ENCODE peak calls at places on chromosomes 11 and 22, in nine cellular contexts. One of them, this sample, is unnamed.
A peak's percentile ranks its signal among the peaks of the same experiment; 100 is the strongest.

GRCh38 chr11:37557990-37558389 is 960.0 kb upstream of the RAG2 start:
- DNase-seq in CD8-positive, alpha-beta memory T cell: no peak
- DNase-seq in CD4-positive, alpha-beta memory T cell: no peak
- DNase-seq in NCI-H2227 treated with DMSO at 0.1 percent for 48 hours: no peak
- DNase-seq in neural crest cell: no peak
- DNase-seq in NCI-H460: no peak
- DNase-seq in endodermal cell: no peak
- DNase-seq in BJ: no peak
- DNase-seq in activated gamma-delta T cell treated with Interleukin-2 at 50 U/mL for 16 hours: no peak
- DNase-seq in this sample: no peak

GRCh38 chr11:77175869-77176539 is 48.0 kb downstream of the MYO7A start:
- DNase-seq in CD8-positive, alpha-beta memory T cell: no peak
- DNase-seq in CD4-positive, alpha-beta memory T cell: no peak
- DNase-seq in NCI-H2227 treated with DMSO at 0.1 percent for 48 hours: no peak
- DNase-seq in neural crest cell: peak; percentile 21
- DNase-seq in NCI-H460: no peak
- DNase-seq in endodermal cell: peak; percentile 88
- DNase-seq in BJ: no peak
- DNase-seq in activated gamma-delta T cell treated with Interleukin-2 at 50 U/mL for 16 hours: no peak
- DNase-seq in this sample: no peak

GRCh38 chr22:49968831-49969661 is 8.5 kb downstream of the PIM3 start:
- DNase-seq in CD8-positive, alpha-beta memory T cell: no peak
- DNase-seq in CD4-positive, alpha-beta memory T cell: no peak
- DNase-seq in NCI-H2227 treated with DMSO at 0.1 percent for 48 hours: no peak
- DNase-seq in neural crest cell: peak; percentile 2
- DNase-seq in NCI-H460: no peak
- DNase-seq in endodermal cell: peak; percentile 53
- DNase-seq in BJ: no peak
- DNase-seq in activated gamma-delta T cell treated with Interleukin-2 at 50 U/mL for 16 hours: peak; percentile 3
- DNase-seq in this sample: peak; percentile 37

GRCh38 chr11:62918531-62918930 is 2.6 kb downstream of the CHRM1 start:
- DNase-seq in CD8-positive, alpha-beta memory T cell: no peak
- DNase-seq in CD4-positive, alpha-beta memory T cell: no peak
- DNase-seq in NCI-H2227 treated with DMSO at 0.1 percent for 48 hours: no peak
- DNase-seq in neural crest cell: no peak
- DNase-seq in NCI-H460: no peak
- DNase-seq in endodermal cell: no peak
- DNase-seq in BJ: no peak
- DNase-seq in activated gamma-delta T cell treated with Interleukin-2 at 50 U/mL for 16 hours: no peak
- DNase-seq in this sample: no peak

GRCh38 chr11:46338988-46339666 is 8.1 kb upstream of the DGKZ start:
- DNase-seq in CD8-positive, alpha-beta memory T cell: no peak
- DNase-seq in CD4-positive, alpha-beta memory T cell: no peak
- DNase-seq in NCI-H2227 treated with DMSO at 0.1 percent for 48 hours: peak; percentile 72
- DNase-seq in neural crest cell: no peak
- DNase-seq in NCI-H460: no peak
- DNase-seq in endodermal cell: peak; percentile 91
- DNase-seq in BJ: no peak
- DNase-seq in activated gamma-delta T cell treated with Interleukin-2 at 50 U/mL for 16 hours: no peak
- DNase-seq in this sample: no peak

GRCh38 chr22:41217553-41218157 is 12.5 kb downstream of the L3MBTL2 start:
- DNase-seq in CD8-positive, alpha-beta memory T cell: no peak
- DNase-seq in CD4-positive, alpha-beta memory T cell: no peak
- DNase-seq in NCI-H2227 treated with DMSO at 0.1 percent for 48 hours: no peak
- DNase-seq in neural crest cell: peak; percentile 50
- DNase-seq in NCI-H460: peak; percentile 56
- DNase-seq in endodermal cell: peak; percentile 62
- DNase-seq in BJ: peak; percentile 62
- DNase-seq in activated gamma-delta T cell treated with Interleukin-2 at 50 U/mL for 16 hours: no peak
- DNase-seq in this sample: no peak

GRCh38 chr11:50075856-50076255 is 43.2 kb downstream of the OR4C45 start:
- DNase-seq in CD8-positive, alpha-beta memory T cell: no peak
- DNase-seq in CD4-positive, alpha-beta memory T cell: no peak
- DNase-seq in NCI-H2227 treated with DMSO at 0.1 percent for 48 hours: no peak
- DNase-seq in neural crest cell: no peak
- DNase-seq in NCI-H460: no peak
- DNase-seq in endodermal cell: no peak
- DNase-seq in BJ: no peak
- DNase-seq in activated gamma-delta T cell treated with Interleukin-2 at 50 U/mL for 16 hours: no peak
- DNase-seq in this sample: no peak

GRCh38 chr11:2883717-2884423 is 1.7 kb downstream of the CDKN1C start:
- DNase-seq in CD8-positive, alpha-beta memory T cell: no peak
- DNase-seq in CD4-positive, alpha-beta memory T cell: no peak
- DNase-seq in NCI-H2227 treated with DMSO at 0.1 percent for 48 hours: peak; percentile 18
- DNase-seq in neural crest cell: no peak
- DNase-seq in NCI-H460: no peak
- DNase-seq in endodermal cell: peak; percentile 76
- DNase-seq in BJ: no peak
- DNase-seq in activated gamma-delta T cell treated with Interleukin-2 at 50 U/mL for 16 hours: no peak
- DNase-seq in this sample: no peak

GRCh38 chr11:5967708-5968107 is 586 bp downstream of the OR56A5 start:
- DNase-seq in CD8-positive, alpha-beta memory T cell: no peak
- DNase-seq in CD4-positive, alpha-beta memory T cell: no peak
- DNase-seq in NCI-H2227 treated with DMSO at 0.1 percent for 48 hours: no peak
- DNase-seq in neural crest cell: no peak
- DNase-seq in NCI-H460: no peak
- DNase-seq in endodermal cell: no peak
- DNase-seq in BJ: no peak
- DNase-seq in activated gamma-delta T cell treated with Interleukin-2 at 50 U/mL for 16 hours: no peak
- DNase-seq in this sample: no peak

GRCh38 chr11:1545432-1545831 is 26.6 kb downstream of the DUSP8 start:
- DNase-seq in CD8-positive, alpha-beta memory T cell: no peak
- DNase-seq in CD4-positive, alpha-beta memory T cell: no peak
- DNase-seq in NCI-H2227 treated with DMSO at 0.1 percent for 48 hours: no peak
- DNase-seq in neural crest cell: no peak
- DNase-seq in NCI-H460: no peak
- DNase-seq in endodermal cell: no peak
- DNase-seq in BJ: no peak
- DNase-seq in activated gamma-delta T cell treated with Interleukin-2 at 50 U/mL for 16 hours: no peak
- DNase-seq in this sample: no peak

GRCh38 chr11:65529475-65530156 is 4.7 kb downstream of the SCYL1 start:
- DNase-seq in CD8-positive, alpha-beta memory T cell: no peak
- DNase-seq in CD4-positive, alpha-beta memory T cell: no peak
- DNase-seq in NCI-H2227 treated with DMSO at 0.1 percent for 48 hours: no peak
- DNase-seq in neural crest cell: no peak
- DNase-seq in NCI-H460: no peak
- DNase-seq in endodermal cell: no peak
- DNase-seq in BJ: no peak
- DNase-seq in activated gamma-delta T cell treated with Interleukin-2 at 50 U/mL for 16 hours: no peak
- DNase-seq in this sample: no peak

GRCh38 chr22:36467946-36468345 is 13.5 kb downstream of the TXN2 start:
- DNase-seq in CD8-positive, alpha-beta memory T cell: no peak
- DNase-seq in CD4-positive, alpha-beta memory T cell: no peak
- DNase-seq in NCI-H2227 treated with DMSO at 0.1 percent for 48 hours: no peak
- DNase-seq in neural crest cell: no peak
- DNase-seq in NCI-H460: no peak
- DNase-seq in endodermal cell: no peak
- DNase-seq in BJ: peak; percentile 60
- DNase-seq in activated gamma-delta T cell treated with Interleukin-2 at 50 U/mL for 16 hours: no peak
- DNase-seq in this sample: no peak

GRCh38 chr22:46368422-46368821 is 32.9 kb downstream of the TRMU start:
- DNase-seq in CD8-positive, alpha-beta memory T cell: no peak
- DNase-seq in CD4-positive, alpha-beta memory T cell: no peak
- DNase-seq in NCI-H2227 treated with DMSO at 0.1 percent for 48 hours: no peak
- DNase-seq in neural crest cell: no peak
- DNase-seq in NCI-H460: no peak
- DNase-seq in endodermal cell: no peak
- DNase-seq in BJ: no peak
- DNase-seq in activated gamma-delta T cell treated with Interleukin-2 at 50 U/mL for 16 hours: no peak
- DNase-seq in this sample: peak; percentile 30

GRCh38 chr11:134037093-134037908 is 31.6 kb upstream of the JAM3 start:
- DNase-seq in CD8-positive, alpha-beta memory T cell: peak; percentile 58
- DNase-seq in CD4-positive, alpha-beta memory T cell: peak; percentile 50
- DNase-seq in NCI-H2227 treated with DMSO at 0.1 percent for 48 hours: peak; percentile 35
- DNase-seq in neural crest cell: peak; percentile 41
- DNase-seq in NCI-H460: no peak
- DNase-seq in endodermal cell: peak; percentile 88
- DNase-seq in BJ: no peak
- DNase-seq in activated gamma-delta T cell treated with Interleukin-2 at 50 U/mL for 16 hours: peak; percentile 55
- DNase-seq in this sample: peak; percentile 67

GRCh38 chr22:39932918-39933649 is 27.1 kb upstream of the TMA7B start:
- DNase-seq in CD8-positive, alpha-beta memory T cell: peak; percentile 57
- DNase-seq in CD4-positive, alpha-beta memory T cell: peak; percentile 60
- DNase-seq in NCI-H2227 treated with DMSO at 0.1 percent for 48 hours: no peak
- DNase-seq in neural crest cell: peak; percentile 21
- DNase-seq in NCI-H460: peak; percentile 24
- DNase-seq in endodermal cell: peak; percentile 91
- DNase-seq in BJ: no peak
- DNase-seq in activated gamma-delta T cell treated with Interleukin-2 at 50 U/mL for 16 hours: peak; percentile 37
- DNase-seq in this sample: no peak

GRCh38 chr11:79942071-79942470 is 501.2 kb upstream of the TENM4 start:
- DNase-seq in CD8-positive, alpha-beta memory T cell: no peak
- DNase-seq in CD4-positive, alpha-beta memory T cell: no peak
- DNase-seq in NCI-H2227 treated with DMSO at 0.1 percent for 48 hours: no peak
- DNase-seq in neural crest cell: no peak
- DNase-seq in NCI-H460: no peak
- DNase-seq in endodermal cell: no peak
- DNase-seq in BJ: no peak
- DNase-seq in activated gamma-delta T cell treated with Interleukin-2 at 50 U/mL for 16 hours: no peak
- DNase-seq in this sample: no peak

GRCh38 chr11:64850979-64851567 is 6.6 kb upstream of the CDC42BPG start:
- DNase-seq in CD8-positive, alpha-beta memory T cell: peak; percentile 65
- DNase-seq in CD4-positive, alpha-beta memory T cell: no peak
- DNase-seq in NCI-H2227 treated with DMSO at 0.1 percent for 48 hours: no peak
- DNase-seq in neural crest cell: no peak
- DNase-seq in NCI-H460: no peak
- DNase-seq in endodermal cell: peak; percentile 80
- DNase-seq in BJ: no peak
- DNase-seq in activated gamma-delta T cell treated with Interleukin-2 at 50 U/mL for 16 hours: peak; percentile 59
- DNase-seq in this sample: peak; percentile 49

GRCh38 chr11:74634537-74634936 is 42.2 kb downstream of the POLD3 start:
- DNase-seq in CD8-positive, alpha-beta memory T cell: no peak
- DNase-seq in CD4-positive, alpha-beta memory T cell: no peak
- DNase-seq in NCI-H2227 treated with DMSO at 0.1 percent for 48 hours: no peak
- DNase-seq in neural crest cell: no peak
- DNase-seq in NCI-H460: peak; percentile 1
- DNase-seq in endodermal cell: no peak
- DNase-seq in BJ: no peak
- DNase-seq in activated gamma-delta T cell treated with Interleukin-2 at 50 U/mL for 16 hours: no peak
- DNase-seq in this sample: peak; percentile 19

GRCh38 chr11:34309970-34310369 is 47.8 kb downstream of the ABTB2 start:
- DNase-seq in CD8-positive, alpha-beta memory T cell: no peak
- DNase-seq in CD4-positive, alpha-beta memory T cell: no peak
- DNase-seq in NCI-H2227 treated with DMSO at 0.1 percent for 48 hours: no peak
- DNase-seq in neural crest cell: no peak
- DNase-seq in NCI-H460: no peak
- DNase-seq in endodermal cell: peak; percentile 59
- DNase-seq in BJ: no peak
- DNase-seq in activated gamma-delta T cell treated with Interleukin-2 at 50 U/mL for 16 hours: no peak
- DNase-seq in this sample: no peak

GRCh38 chr11:36239636-36240035 is 49.6 kb downstream of the COMMD9 start:
- DNase-seq in CD8-positive, alpha-beta memory T cell: no peak
- DNase-seq in CD4-positive, alpha-beta memory T cell: no peak
- DNase-seq in NCI-H2227 treated with DMSO at 0.1 percent for 48 hours: no peak
- DNase-seq in neural crest cell: no peak
- DNase-seq in NCI-H460: no peak
- DNase-seq in endodermal cell: no peak
- DNase-seq in BJ: no peak
- DNase-seq in activated gamma-delta T cell treated with Interleukin-2 at 50 U/mL for 16 hours: no peak
- DNase-seq in this sample: no peak

GRCh38 chr11:3857628-3858027 is 2.2 kb downstream of the STIM1 start:
- DNase-seq in CD8-positive, alpha-beta memory T cell: no peak
- DNase-seq in CD4-positive, alpha-beta memory T cell: no peak
- DNase-seq in NCI-H2227 treated with DMSO at 0.1 percent for 48 hours: no peak
- DNase-seq in neural crest cell: no peak
- DNase-seq in NCI-H460: no peak
- DNase-seq in endodermal cell: no peak
- DNase-seq in BJ: no peak
- DNase-seq in activated gamma-delta T cell treated with Interleukin-2 at 50 U/mL for 16 hours: no peak
- DNase-seq in this sample: no peak

GRCh38 chr11:75347781-75348613 is 3.5 kb downstream of the ARRB1 start:
- DNase-seq in CD8-positive, alpha-beta memory T cell: no peak
- DNase-seq in CD4-positive, alpha-beta memory T cell: no peak
- DNase-seq in NCI-H2227 treated with DMSO at 0.1 percent for 48 hours: peak; percentile 25
- DNase-seq in neural crest cell: no peak
- DNase-seq in NCI-H460: no peak
- DNase-seq in endodermal cell: no peak
- DNase-seq in BJ: peak; percentile 83
- DNase-seq in activated gamma-delta T cell treated with Interleukin-2 at 50 U/mL for 16 hours: no peak
- DNase-seq in this sample: no peak

GRCh38 chr22:39212721-39213376 is 31.9 kb downstream of the PDGFB start:
- DNase-seq in CD8-positive, alpha-beta memory T cell: no peak
- DNase-seq in CD4-positive, alpha-beta memory T cell: no peak
- DNase-seq in NCI-H2227 treated with DMSO at 0.1 percent for 48 hours: no peak
- DNase-seq in neural crest cell: no peak
- DNase-seq in NCI-H460: no peak
- DNase-seq in endodermal cell: peak; percentile 82
- DNase-seq in BJ: no peak
- DNase-seq in activated gamma-delta T cell treated with Interleukin-2 at 50 U/mL for 16 hours: no peak
- DNase-seq in this sample: no peak

GRCh38 chr11:132876301-132877071 is 655.8 kb downstream of the OPCML start:
- DNase-seq in CD8-positive, alpha-beta memory T cell: no peak
- DNase-seq in CD4-positive, alpha-beta memory T cell: no peak
- DNase-seq in NCI-H2227 treated with DMSO at 0.1 percent for 48 hours: no peak
- DNase-seq in neural crest cell: no peak
- DNase-seq in NCI-H460: no peak
- DNase-seq in endodermal cell: no peak
- DNase-seq in BJ: no peak
- DNase-seq in activated gamma-delta T cell treated with Interleukin-2 at 50 U/mL for 16 hours: no peak
- DNase-seq in this sample: no peak

GRCh38 chr22:49295851-49296560 is 531.7 kb downstream of the BRD1 start:
- DNase-seq in CD8-positive, alpha-beta memory T cell: no peak
- DNase-seq in CD4-positive, alpha-beta memory T cell: no peak
- DNase-seq in NCI-H2227 treated with DMSO at 0.1 percent for 48 hours: no peak
- DNase-seq in neural crest cell: no peak
- DNase-seq in NCI-H460: no peak
- DNase-seq in endodermal cell: peak; percentile 15
- DNase-seq in BJ: no peak
- DNase-seq in activated gamma-delta T cell treated with Interleukin-2 at 50 U/mL for 16 hours: no peak
- DNase-seq in this sample: no peak

GRCh38 chr11:98453378-98453777 is 567.4 kb upstream of the CNTN5 start:
- DNase-seq in CD8-positive, alpha-beta memory T cell: no peak
- DNase-seq in CD4-positive, alpha-beta memory T cell: no peak
- DNase-seq in NCI-H2227 treated with DMSO at 0.1 percent for 48 hours: no peak
- DNase-seq in neural crest cell: no peak
- DNase-seq in NCI-H460: no peak
- DNase-seq in endodermal cell: no peak
- DNase-seq in BJ: no peak
- DNase-seq in activated gamma-delta T cell treated with Interleukin-2 at 50 U/mL for 16 hours: no peak
- DNase-seq in this sample: no peak

GRCh38 chr22:29630987-29631386 is 27.6 kb downstream of the NF2 start:
- DNase-seq in CD8-positive, alpha-beta memory T cell: no peak
- DNase-seq in CD4-positive, alpha-beta memory T cell: no peak
- DNase-seq in NCI-H2227 treated with DMSO at 0.1 percent for 48 hours: no peak
- DNase-seq in neural crest cell: no peak
- DNase-seq in NCI-H460: no peak
- DNase-seq in endodermal cell: no peak
- DNase-seq in BJ: no peak
- DNase-seq in activated gamma-delta T cell treated with Interleukin-2 at 50 U/mL for 16 hours: no peak
- DNase-seq in this sample: no peak

GRCh38 chr22:45319319-45319675 is 9.6 kb downstream of the FAM118A start:
- DNase-seq in CD8-positive, alpha-beta memory T cell: no peak
- DNase-seq in CD4-positive, alpha-beta memory T cell: no peak
- DNase-seq in NCI-H2227 treated with DMSO at 0.1 percent for 48 hours: no peak
- DNase-seq in neural crest cell: no peak
- DNase-seq in NCI-H460: no peak
- DNase-seq in endodermal cell: no peak
- DNase-seq in BJ: no peak
- DNase-seq in activated gamma-delta T cell treated with Interleukin-2 at 50 U/mL for 16 hours: no peak
- DNase-seq in this sample: no peak

GRCh38 chr11:130533113-130533803 is 84.8 kb downstream of the ADAMTS15 start:
- DNase-seq in CD8-positive, alpha-beta memory T cell: no peak
- DNase-seq in CD4-positive, alpha-beta memory T cell: no peak
- DNase-seq in NCI-H2227 treated with DMSO at 0.1 percent for 48 hours: no peak
- DNase-seq in neural crest cell: no peak
- DNase-seq in NCI-H460: no peak
- DNase-seq in endodermal cell: no peak
- DNase-seq in BJ: no peak
- DNase-seq in activated gamma-delta T cell treated with Interleukin-2 at 50 U/mL for 16 hours: no peak
- DNase-seq in this sample: no peak

GRCh38 chr11:3132831-3133455 is 32.2 kb downstream of the OSBPL5 start:
- DNase-seq in CD8-positive, alpha-beta memory T cell: no peak
- DNase-seq in CD4-positive, alpha-beta memory T cell: no peak
- DNase-seq in NCI-H2227 treated with DMSO at 0.1 percent for 48 hours: no peak
- DNase-seq in neural crest cell: no peak
- DNase-seq in NCI-H460: no peak
- DNase-seq in endodermal cell: peak; percentile 40
- DNase-seq in BJ: no peak
- DNase-seq in activated gamma-delta T cell treated with Interleukin-2 at 50 U/mL for 16 hours: no peak
- DNase-seq in this sample: no peak

GRCh38 chr11:2559527-2560311 is 114.9 kb downstream of the KCNQ1 start:
- DNase-seq in CD8-positive, alpha-beta memory T cell: no peak
- DNase-seq in CD4-positive, alpha-beta memory T cell: no peak
- DNase-seq in NCI-H2227 treated with DMSO at 0.1 percent for 48 hours: no peak
- DNase-seq in neural crest cell: no peak
- DNase-seq in NCI-H460: no peak
- DNase-seq in endodermal cell: peak; percentile 40
- DNase-seq in BJ: no peak
- DNase-seq in activated gamma-delta T cell treated with Interleukin-2 at 50 U/mL for 16 hours: no peak
- DNase-seq in this sample: peak; percentile 49